ENCODE peak calls at places on chromosomes 3 and 15, in four cellular contexts. L is psoas muscle, G is cardiac fibroblast, V is stomach. X is an unnamed sample.
A peak's percentile ranks its signal among the peaks of the same experiment; 100 is the strongest.

GRCh38 chr3:128432898-128433629 is 33.6 kb downstream of the DNAJB8 start:
- DNase-seq in L (peak; percentile 47), G (no peak), V (no peak), X (no peak)

GRCh38 chr3:114624047-114624445 is 330.2 kb downstream of the TIGIT start:
- DNase-seq in L (peak; percentile 74), G (peak; percentile 79), V (no peak), X (no peak)

GRCh38 chr15:42448281-42448680 is 42.7 kb downstream of the ZNF106 start:
- DNase-seq in L (no peak), G (no peak), V (no peak), X (no peak)

GRCh38 chr3:134462236-134463059 is 23.3 kb downstream of the ANAPC13 start:
- DNase-seq in L (no peak), G (peak; percentile 79), V (no peak), X (peak; percentile 86)

GRCh38 chr15:72319360-72319984 is 485 bp downstream of the CELF6 start:
- DNase-seq in L (peak; percentile 85), G (peak; percentile 67), V (peak; percentile 75), X (no peak)

GRCh38 chr3:128554100-128554464 is 61.1 kb upstream of the GATA2 start:
- DNase-seq in L (no peak), G (peak; percentile 72), V (no peak), X (no peak)

GRCh38 chr15:32994810-32995424 is 199.6 kb downstream of the FMN1 start:
- DNase-seq in L (no peak), G (peak; percentile 72), V (no peak), X (no peak)

GRCh38 chr3:108088697-108089096 is 2.1 kb downstream of the CD47 start:
- DNase-seq in L (no peak), G (no peak), V (no peak), X (no peak)

GRCh38 chr3:50862221-50862620 is 187.5 kb downstream of the DOCK3 start:
- DNase-seq in L (no peak), G (no peak), V (no peak), X (no peak)

GRCh38 chr3:188064831-188065493 is 89.0 kb upstream of the LPP start:
- DNase-seq in L (no peak), G (peak; percentile 35), V (peak; percentile 83), X (no peak)

GRCh38 chr15:85742186-85742751 is 52.5 kb downstream of the KLHL25 start:
- DNase-seq in L (no peak), G (peak; percentile 47), V (no peak), X (no peak)

GRCh38 chr3:80769683-80770082 is 991.8 kb downstream of the GBE1 start:
- DNase-seq in L (no peak), G (no peak), V (no peak), X (no peak)

GRCh38 chr3:30082652-30083051 is 523.7 kb upstream of the TGFBR2 start:
- DNase-seq in L (no peak), G (no peak), V (no peak), X (no peak)

GRCh38 chr3:105232536-105232935 is 134.2 kb upstream of the ALCAM start:
- DNase-seq in L (no peak), G (peak; percentile 5), V (no peak), X (no peak)

GRCh38 chr15:45457641-45458539 is 64.7 kb downstream of the SLC30A4 start:
- DNase-seq in L (no peak), G (peak; percentile 84), V (peak; percentile 75), X (peak; percentile 32)

GRCh38 chr3:126971891-126972351 is 11.0 kb upstream of the PLXNA1 start:
- DNase-seq in L (peak; percentile 77), G (peak; percentile 84), V (peak; percentile 38), X (no peak)

GRCh38 chr15:78564743-78565096 is 600 bp upstream of the CHRNA5 start:
- DNase-seq in L (no peak), G (no peak), V (no peak), X (no peak)

GRCh38 chr3:136817448-136817847 is 1.5 kb upstream of the SLC35G2 start:
- DNase-seq in L (no peak), G (no peak), V (no peak), X (no peak)

GRCh38 chr3:180700941-180701340 is 21.7 kb upstream of the CCDC39 start:
- DNase-seq in L (no peak), G (no peak), V (no peak), X (no peak)

GRCh38 chr15:86595741-86596140 is 516.1 kb downstream of the AGBL1 start:
- DNase-seq in L (no peak), G (no peak), V (no peak), X (no peak)

GRCh38 chr15:100053476-100054121 is 288.2 kb downstream of the ADAMTS17 start:
- DNase-seq in L (no peak), G (peak; percentile 50), V (no peak), X (no peak)

GRCh38 chr15:22845289-22845900 is 6.9 kb downstream of the NIPA2 start:
- DNase-seq in L (no peak), G (peak; percentile 11), V (no peak), X (no peak)

GRCh38 chr3:72334681-72335457 is 513.4 kb downstream of the SHQ1 start:
- DNase-seq in L (no peak), G (no peak), V (no peak), X (no peak)

GRCh38 chr15:52287114-52287513 is 8.5 kb downstream of the MYO5C start:
- DNase-seq in L (no peak), G (no peak), V (no peak), X (no peak)

GRCh38 chr15:52288986-52289385 is 6.6 kb downstream of the MYO5C start:
- DNase-seq in L (no peak), G (no peak), V (no peak), X (no peak)

GRCh38 chr15:52290329-52290728 is 5.3 kb downstream of the MYO5C start:
- DNase-seq in L (no peak), G (no peak), V (no peak), X (no peak)

GRCh38 chr15:52289629-52290081 is 5.9 kb downstream of the MYO5C start:
- DNase-seq in L (no peak), G (no peak), V (peak; percentile 66), X (no peak)

DNA sequence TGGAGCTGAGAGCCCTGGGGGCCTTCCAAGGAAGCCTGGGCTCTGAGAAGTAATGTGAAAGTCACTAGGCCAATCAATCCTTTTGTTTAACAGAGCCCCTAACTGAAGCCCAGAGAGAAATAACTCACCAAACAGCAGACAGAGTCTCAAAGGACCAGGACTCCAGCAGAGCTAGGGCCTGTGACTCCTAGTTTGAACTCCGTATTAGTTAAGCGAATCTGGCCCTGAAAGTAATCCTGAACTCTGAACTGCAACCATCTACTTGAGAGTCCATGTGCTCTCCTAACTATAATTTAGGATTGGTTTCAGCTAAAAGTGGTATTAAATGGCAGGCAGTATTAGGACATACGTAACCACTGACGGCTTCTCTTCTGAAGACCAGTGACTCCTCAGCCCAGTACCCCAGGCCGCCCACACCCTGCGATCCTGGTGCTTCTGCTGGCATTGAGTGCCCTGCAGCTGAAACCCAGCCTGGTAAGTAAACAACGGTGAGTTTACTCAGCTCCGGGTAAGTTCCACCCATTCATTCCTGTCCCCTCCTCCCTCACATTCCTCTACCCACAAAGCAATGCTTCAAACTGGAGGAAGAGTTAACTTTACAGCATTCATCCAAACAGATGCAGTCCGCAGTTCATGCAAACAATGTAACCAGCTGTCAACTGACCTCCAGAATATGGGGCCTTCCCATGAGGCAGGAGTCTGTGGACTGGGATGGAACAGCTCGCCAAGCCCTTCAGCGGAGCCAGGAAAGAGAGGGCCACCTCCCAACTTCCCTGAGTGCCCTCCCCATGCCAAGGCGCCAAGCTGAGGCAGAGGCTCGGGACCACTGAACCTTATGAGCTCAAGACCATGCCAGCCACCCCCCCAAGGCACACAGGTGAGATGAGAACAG is 7.3 kb downstream of the MYO5C start:
- DNase-seq in L (no peak), G (peak; percentile 3), V (peak; percentile 83), X (no peak)
- H3K4me3 ChIP-seq in L (no peak overlapping the region), G (no peak overlapping the region), V (no peak overlapping the region), X (no peak overlapping the region)

DNA sequence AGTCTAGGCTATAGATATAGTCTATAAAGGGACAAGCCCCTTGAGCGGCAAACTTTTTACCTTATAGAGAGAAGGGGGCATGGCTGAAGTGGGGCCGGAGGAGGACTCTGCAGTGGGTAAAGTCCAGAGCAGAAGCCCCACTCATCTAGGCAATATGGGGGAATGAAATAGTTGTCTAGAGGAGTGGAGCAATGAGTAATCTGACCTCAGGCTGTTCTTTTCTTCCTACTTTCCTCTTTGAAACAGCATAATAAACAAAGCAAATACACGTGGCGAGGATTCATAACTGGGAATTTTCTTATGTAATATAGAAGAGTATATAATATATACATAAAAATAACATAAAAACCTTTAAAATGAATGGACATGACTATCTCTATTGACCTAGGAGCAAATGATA is 546.4 kb upstream of the ZNF385D start:
- DNase-seq in L (no peak), G (no peak), V (no peak), X (no peak)
- TF ChIP-seq CTCF in L (no peak), G (no peak), V (no peak), X (no peak)

DNA sequence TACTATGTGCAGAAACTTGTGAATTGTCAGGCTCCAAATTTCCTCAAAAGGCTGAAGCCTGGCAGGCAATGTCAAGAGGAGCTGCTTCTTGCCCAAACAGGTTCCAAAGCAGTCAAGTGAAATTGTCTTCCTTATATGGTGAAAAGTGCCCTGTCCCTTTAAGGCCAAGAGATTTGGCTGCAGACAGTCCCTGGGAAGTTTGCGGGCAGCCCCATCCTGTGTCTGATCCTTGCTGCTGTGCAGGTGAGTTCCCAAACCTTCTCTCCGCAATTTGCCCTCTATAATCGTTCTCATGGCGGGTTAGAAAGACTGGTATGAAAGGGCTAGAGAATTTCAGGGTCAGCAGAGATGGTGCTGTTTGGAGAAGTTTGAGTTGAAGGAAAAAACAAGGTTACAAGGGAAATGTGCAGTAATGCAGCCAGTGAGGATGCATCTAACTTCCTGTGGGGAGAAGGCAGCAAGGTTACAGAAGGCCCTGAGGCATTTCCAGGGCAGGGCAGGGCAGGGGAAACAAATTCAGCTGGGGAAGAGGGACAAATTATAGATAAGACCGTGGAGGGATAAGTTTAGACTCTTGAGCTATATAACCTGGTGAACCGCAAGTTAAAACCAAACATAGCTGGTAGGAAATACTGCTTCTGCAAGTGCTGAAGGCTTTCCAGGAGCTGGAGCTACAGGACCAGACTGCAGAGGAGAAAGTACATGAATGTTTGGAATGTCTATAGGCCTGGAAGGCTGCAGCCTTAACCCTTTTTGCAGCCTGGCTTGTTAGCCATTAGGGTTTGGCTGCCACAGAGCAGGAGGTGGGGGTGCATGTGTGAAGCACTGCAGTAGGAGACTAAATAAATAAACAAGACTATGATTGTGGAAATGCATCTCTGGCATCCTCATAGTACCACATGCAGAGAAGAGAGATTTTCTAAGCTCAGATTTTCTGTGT is 256.2 kb upstream of the IL12A start:
- DNase-seq in L (no peak), G (peak; percentile 45), V (no peak), X (peak; percentile 74)
- H3K4me3 ChIP-seq in L (peak overlapping the region; percentile 26), G (no peak overlapping the region), V (peak overlapping the region; percentile 21), X (peak overlapping the region; percentile 26)

DNA sequence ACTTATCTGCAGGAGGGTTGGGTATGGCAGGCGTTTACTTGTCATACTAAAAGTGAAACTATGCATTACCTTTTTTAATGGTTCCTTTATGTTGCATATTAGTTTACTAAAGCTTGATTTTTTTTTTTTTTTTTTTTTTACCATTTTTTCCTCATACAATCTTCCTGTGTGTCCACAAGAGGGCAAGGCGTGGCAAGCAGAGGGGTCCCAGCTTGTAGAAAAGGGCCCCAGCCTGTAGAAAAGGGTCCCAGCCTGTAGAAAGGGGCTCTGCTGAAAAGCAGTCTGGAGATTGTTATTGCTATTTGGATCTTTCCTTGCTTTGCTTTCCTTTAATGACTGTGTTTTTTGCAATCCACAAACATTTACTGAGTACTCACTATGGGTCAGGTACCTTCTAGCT is 21.9 kb downstream of the MKRN2 start:
- DNase-seq in L (no peak), G (no peak), V (no peak), X (no peak)
- TF ChIP-seq CTCF in L (no peak), G (peak; percentile 25), V (no peak), X (peak; percentile 25)